ENCODE peak calls at places on chromosomes 7 and 10, in five cellular contexts. R, J, I, N and V are unnamed samples.
A peak's percentile ranks its signal among the peaks of the same experiment; 100 is the strongest.

GRCh38 chr10:35765039-35765662 is 123.1 kb upstream of the FZD8 start:
- DNase-seq in R (peak; percentile 29), J (no peak), I (no peak), N (peak; percentile 58), V (peak; percentile 22)

GRCh38 chr7:79786187-79786586 is 332.7 kb upstream of the MAGI2 start:
- DNase-seq in R (no peak), J (no peak), I (no peak), N (no peak), V (no peak)

GRCh38 chr10:15436696-15437095 is 65.6 kb upstream of the FAM171A1 start:
- DNase-seq in R (no peak), J (no peak), I (no peak), N (no peak), V (no peak)

GRCh38 chr10:49844775-49845561 is 82.8 kb upstream of the OGDHL start:
- DNase-seq in R (no peak), J (no peak), I (no peak), N (no peak), V (no peak)

GRCh38 chr10:34862892-34863291 is 47.8 kb upstream of the PARD3 start:
- DNase-seq in R (no peak), J (no peak), I (no peak), N (no peak), V (no peak)

GRCh38 chr10:69710008-69710905 is 80.2 kb downstream of the FAM241B start:
- DNase-seq in R (no peak), J (no peak), I (no peak), N (no peak), V (no peak)

GRCh38 chr10:101941871-101942270 is 98.3 kb upstream of the KCNIP2 start:
- DNase-seq in R (no peak), J (no peak), I (no peak), N (no peak), V (no peak)

GRCh38 chr7:37353949-37354660 is 94.6 kb downstream of the ELMO1 start:
- DNase-seq in R (no peak), J (no peak), I (no peak), N (no peak), V (no peak)

GRCh38 chr10:649798-650690 is 39.4 kb downstream of the DIP2C start:
- DNase-seq in R (no peak), J (peak; percentile 84), I (no peak), N (peak; percentile 84), V (peak; percentile 39)

GRCh38 chr10:54667136-54667535 is 133.9 kb downstream of the PCDH15 start:
- DNase-seq in R (no peak), J (no peak), I (no peak), N (no peak), V (no peak)

GRCh38 chr7:50431906-50432305 is 18.2 kb downstream of the FIGNL1 start:
- DNase-seq in R (no peak), J (no peak), I (no peak), N (no peak), V (no peak)

GRCh38 chr10:68696018-68696417 is 25.0 kb upstream of the CCAR1 start:
- DNase-seq in R (no peak), J (no peak), I (no peak), N (no peak), V (no peak)

GRCh38 chr10:127679642-127680255 is 57.2 kb upstream of the FOXI2 start:
- DNase-seq in R (no peak), J (no peak), I (no peak), N (no peak), V (no peak)

GRCh38 chr7:93902777-93903423 is 3.5 kb upstream of the GNGT1 start:
- DNase-seq in R (no peak), J (no peak), I (no peak), N (no peak), V (no peak)

GRCh38 chr7:116315293-116315692 is 105.0 kb downstream of the TES start:
- DNase-seq in R (peak; percentile 75), J (no peak), I (no peak), N (no peak), V (no peak)

GRCh38 chr7:21066221-21066620 is 279.5 kb upstream of the SP8 start:
- DNase-seq in R (no peak), J (no peak), I (no peak), N (no peak), V (no peak)

DNA sequence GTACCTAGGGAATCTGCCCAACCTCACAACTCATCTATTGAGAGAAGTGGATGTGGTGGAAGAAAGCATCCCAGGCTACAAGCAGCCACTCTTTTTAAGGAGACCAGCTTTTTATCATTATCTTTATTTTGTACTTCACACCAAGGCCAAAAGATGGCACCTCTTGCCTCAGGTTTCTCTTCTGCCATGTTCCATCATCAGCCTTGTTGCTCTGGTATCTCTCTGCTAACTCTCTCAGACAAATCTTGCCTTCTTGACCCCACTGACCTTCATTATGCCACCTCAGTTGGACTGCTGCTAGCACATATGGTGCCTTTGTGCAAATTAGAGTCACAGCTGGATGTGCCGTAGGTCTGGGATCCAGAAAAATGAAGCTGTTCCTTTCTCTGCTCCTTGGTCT is 47.2 kb upstream of the DYNC1I1 start:
- DNase-seq in R (no peak), J (no peak), I (no peak), N (no peak), V (no peak)
- TF ChIP-seq CTCF in R (peak; percentile 10), J (no peak), I (no peak), N (no peak), V (no peak)

GRCh38 chr10:84340187-84340586 is 11.8 kb downstream of the CCSER2 start:
- DNase-seq in R (no peak), J (no peak), I (no peak), N (no peak), V (no peak)

GRCh38 chr10:84342584-84342983 is 14.2 kb downstream of the CCSER2 start:
- DNase-seq in R (no peak), J (no peak), I (no peak), N (no peak), V (no peak)

GRCh38 chr10:84341983-84342382 is 13.6 kb downstream of the CCSER2 start:
- DNase-seq in R (no peak), J (no peak), I (no peak), N (no peak), V (no peak)

GRCh38 chr10:84340632-84341537 is 12.5 kb downstream of the CCSER2 start:
- DNase-seq in R (no peak), J (no peak), I (no peak), N (no peak), V (no peak)

DNA sequence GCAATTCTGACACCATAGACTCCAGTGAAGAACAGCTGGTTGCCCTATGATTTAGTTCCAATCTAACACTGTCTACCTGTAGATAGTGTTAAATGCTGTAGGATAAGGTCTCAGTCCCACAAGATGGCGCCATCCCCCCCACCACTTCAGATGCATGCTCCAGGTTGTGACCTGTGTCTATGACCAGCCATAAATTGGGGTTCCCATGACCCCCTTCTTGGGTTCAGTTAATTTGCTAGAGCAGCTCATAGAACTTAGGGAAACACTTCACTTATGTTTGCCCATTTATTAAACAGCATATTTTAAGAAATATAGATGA is 13.1 kb downstream of the CCSER2 start:
- DNase-seq in R (no peak), J (no peak), I (no peak), N (no peak), V (no peak)
- TF ChIP-seq CTCF in R (no peak), J (peak; percentile 9), I (no peak), N (no peak), V (no peak)

DNA sequence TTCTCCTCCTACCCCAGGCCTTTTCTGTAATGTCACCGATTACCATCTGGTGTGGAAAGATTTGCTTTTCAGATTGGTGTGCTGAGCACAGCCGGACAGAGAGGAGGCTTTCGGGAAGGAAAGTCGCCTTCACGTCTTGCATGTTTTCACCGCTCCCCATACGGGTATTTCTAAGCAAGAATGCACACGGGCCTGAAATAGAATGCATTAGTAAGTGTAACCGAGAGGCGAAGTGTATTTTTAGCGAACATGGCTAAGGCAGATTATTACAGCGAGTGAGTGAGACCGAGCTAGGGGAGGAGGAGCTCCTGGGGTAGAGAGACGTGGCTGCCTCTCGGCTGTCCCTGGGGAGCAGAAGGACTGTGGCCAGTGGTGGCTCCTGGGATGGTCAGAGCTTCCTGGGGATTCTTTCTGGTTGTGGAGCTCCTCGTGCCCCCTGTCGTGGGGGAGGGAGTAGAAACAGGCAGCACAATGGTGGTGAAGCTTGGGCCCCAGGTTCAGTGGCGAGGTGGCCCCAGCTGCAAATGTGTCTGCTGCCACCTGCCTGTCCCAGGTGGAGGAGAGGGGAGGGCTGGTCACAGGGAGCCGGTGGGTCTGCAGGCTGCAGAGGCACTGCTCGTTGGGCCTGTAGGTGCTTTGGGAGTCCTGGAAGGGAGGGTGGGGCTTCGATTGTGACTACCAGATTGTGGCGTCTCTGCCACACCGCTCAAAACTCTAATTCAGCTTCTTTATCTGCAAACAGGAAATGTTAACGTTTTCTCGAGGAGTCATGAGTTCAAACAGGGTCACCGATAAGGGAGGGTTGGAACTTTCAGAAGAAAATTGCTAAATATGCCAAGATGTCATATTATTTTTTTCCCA is 135.8 kb downstream of the CAMK1D start:
- DNase-seq in R (peak; percentile 54), J (peak; percentile 56), I (no peak), N (no peak), V (no peak)
- TF ChIP-seq CTCF in R (no peak), J (peak; percentile 9), I (no peak), N (no peak), V (peak; percentile 11)

DNA sequence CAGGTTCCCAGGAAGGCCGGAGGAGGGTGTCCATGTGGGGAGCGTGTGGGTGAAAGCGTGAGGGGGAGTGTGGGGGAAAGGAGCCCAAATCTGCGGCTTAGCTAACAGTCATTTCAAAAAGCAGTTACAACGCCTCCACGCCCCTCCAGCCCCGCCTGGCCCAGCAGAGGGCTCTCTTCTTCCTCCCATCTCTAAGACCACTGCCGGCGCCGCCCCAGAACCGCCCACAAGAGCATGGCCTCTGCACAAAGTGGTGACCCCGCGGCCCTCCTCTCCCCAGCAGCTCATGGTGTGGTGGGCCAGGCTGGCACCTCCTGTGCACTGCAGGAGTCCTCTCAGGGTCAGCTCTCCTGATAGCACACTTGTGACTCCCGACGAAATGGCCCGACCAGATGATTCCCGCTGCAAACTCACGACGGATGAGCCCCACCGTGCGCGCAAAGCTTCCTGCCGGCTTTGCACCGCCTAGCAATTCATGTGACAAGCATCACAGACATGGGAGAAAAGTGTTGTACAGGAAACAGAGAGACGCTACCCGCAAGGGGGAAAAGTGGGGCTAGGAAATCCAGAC is 12.4 kb upstream of the HUS1 start:
- DNase-seq in R (peak; percentile 90), J (peak; percentile 88), I (peak; percentile 84), N (peak; percentile 94), V (peak; percentile 46)
- TF ChIP-seq CTCF in R (peak; percentile 60), J (peak; percentile 61), I (peak; percentile 51), N (peak; percentile 4), V (peak; percentile 63)

GRCh38 chr7:158394936-158395335 is 192.7 kb downstream of the PTPRN2 start:
- DNase-seq in R (no peak), J (peak; percentile 72), I (peak; percentile 11), N (no peak), V (peak; percentile 63)
- TF ChIP-seq CTCF in R (peak; percentile 59), J (peak; percentile 64), I (peak; percentile 48), N (peak; percentile 82), V (peak; percentile 72)

GRCh38 chr10:116809528-116810500 is 39.5 kb upstream of the ENO4 start:
- DNase-seq in R (no peak), J (no peak), I (no peak), N (no peak), V (peak; percentile 25)
- TF ChIP-seq CTCF in R (peak; percentile 37), J (peak; percentile 21), I (no peak), N (peak; percentile 25), V (peak; percentile 63)